ENCODE peak calls at places on chromosomes 3 and 15, in five cellular contexts. O is HepG2, V is osteoblast, M is GM23338, E is spleen. X is an unnamed sample.
A peak's percentile ranks its signal among the peaks of the same experiment; 100 is the strongest.

GRCh38 chr3:188734395-188734794 is 437.4 kb upstream of the TPRG1 start:
- DNase-seq in O (no peak), V (no peak), M (no peak), E (no peak), X (peak; percentile 46)

GRCh38 chr15:40936709-40937666 is 7.8 kb downstream of the DLL4 start:
- DNase-seq in O (peak; percentile 50), V (peak; percentile 95), M (no peak), E (no peak), X (peak; percentile 87)

GRCh38 chr3:33931512-33931911 is 133.1 kb downstream of the PDCD6IP start:
- DNase-seq in O (no peak), V (no peak), M (no peak), E (no peak), X (no peak)

GRCh38 chr3:42302924-42303634 is 37.1 kb upstream of the CCK start:
- DNase-seq in O (no peak), V (no peak), M (no peak), E (no peak), X (no peak)

GRCh38 chr15:34436956-34437442 is 609 bp downstream of the GOLGA8A start:
- DNase-seq in O (peak; percentile 3), V (peak; percentile 89), M (peak; percentile 63), E (peak; percentile 89), X (peak; percentile 56)

GRCh38 chr15:77497942-77498361 is 77.3 kb downstream of the HMG20A start:
- DNase-seq in O (no peak), V (peak; percentile 22), M (no peak), E (no peak), X (peak; percentile 19)

GRCh38 chr3:60294181-60294580 is 957.1 kb downstream of the FHIT start:
- DNase-seq in O (no peak), V (no peak), M (no peak), E (no peak), X (no peak)

GRCh38 chr3:73624363-73625123 is at the start of gene PDZRN3:
- DNase-seq in O (no peak), V (peak; percentile 95), M (peak; percentile 74), E (no peak), X (peak; percentile 11)

GRCh38 chr15:101255615-101256350 is 3.9 kb upstream of the CHSY1 start:
- DNase-seq in O (peak; percentile 45), V (no peak), M (no peak), E (no peak), X (no peak)

GRCh38 chr3:115616461-115616860 is 6.8 kb upstream of the GAP43 start:
- DNase-seq in O (no peak), V (no peak), M (no peak), E (no peak), X (no peak)

GRCh38 chr3:128867200-128868125 is 12.0 kb upstream of the ACAD9 start:
- DNase-seq in O (no peak), V (no peak), M (no peak), E (peak; percentile 9), X (no peak)

GRCh38 chr3:128859573-128860154 is 19.8 kb upstream of the ACAD9 start:
- DNase-seq in O (no peak), V (peak; percentile 58), M (no peak), E (no peak), X (no peak)

GRCh38 chr3:128861491-128861890 is 17.9 kb upstream of the ACAD9 start:
- DNase-seq in O (no peak), V (no peak), M (no peak), E (no peak), X (no peak)

GRCh38 chr3:128864351-128864811 is 15.0 kb upstream of the ACAD9 start:
- DNase-seq in O (no peak), V (no peak), M (no peak), E (peak; percentile 54), X (no peak)

GRCh38 chr3:128863560-128863959 is 15.9 kb upstream of the ACAD9 start:
- DNase-seq in O (no peak), V (no peak), M (peak; percentile 34), E (peak; percentile 36), X (no peak)
- TF ChIP-seq CTCF in O (peak; percentile 37), V (peak; percentile 27), M (peak; percentile 72), E (no peak), X (peak; percentile 48)

DNA sequence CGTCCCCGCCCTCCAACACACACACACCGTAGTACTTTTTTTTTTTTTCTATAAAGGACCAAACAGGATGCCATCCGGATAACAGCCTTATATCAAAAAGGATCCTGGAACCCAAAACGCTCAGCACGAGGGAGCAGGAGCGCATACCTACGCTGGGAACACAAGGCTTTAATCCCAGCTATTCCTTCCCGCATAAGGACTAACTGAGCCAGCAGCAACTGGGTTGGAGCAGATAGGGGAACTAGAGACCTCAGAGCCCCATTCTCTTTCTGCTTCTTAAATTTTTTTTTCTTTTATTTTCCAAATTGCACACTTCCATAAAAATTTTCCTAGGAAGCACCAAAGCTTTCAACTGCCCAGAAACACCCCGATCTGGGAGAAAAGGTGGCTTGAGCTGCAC is 1.3 kb downstream of the TRANK1 start:
- DNase-seq in O (no peak), V (no peak), M (peak; percentile 47), E (no peak), X (no peak)
- H3K4me3 ChIP-seq in O (no peak overlapping the region), V (peak overlapping the region; percentile 81), M (peak overlapping the region; percentile 70), E (peak overlapping the region; percentile 69), X (peak overlapping the region; percentile 58)

DNA sequence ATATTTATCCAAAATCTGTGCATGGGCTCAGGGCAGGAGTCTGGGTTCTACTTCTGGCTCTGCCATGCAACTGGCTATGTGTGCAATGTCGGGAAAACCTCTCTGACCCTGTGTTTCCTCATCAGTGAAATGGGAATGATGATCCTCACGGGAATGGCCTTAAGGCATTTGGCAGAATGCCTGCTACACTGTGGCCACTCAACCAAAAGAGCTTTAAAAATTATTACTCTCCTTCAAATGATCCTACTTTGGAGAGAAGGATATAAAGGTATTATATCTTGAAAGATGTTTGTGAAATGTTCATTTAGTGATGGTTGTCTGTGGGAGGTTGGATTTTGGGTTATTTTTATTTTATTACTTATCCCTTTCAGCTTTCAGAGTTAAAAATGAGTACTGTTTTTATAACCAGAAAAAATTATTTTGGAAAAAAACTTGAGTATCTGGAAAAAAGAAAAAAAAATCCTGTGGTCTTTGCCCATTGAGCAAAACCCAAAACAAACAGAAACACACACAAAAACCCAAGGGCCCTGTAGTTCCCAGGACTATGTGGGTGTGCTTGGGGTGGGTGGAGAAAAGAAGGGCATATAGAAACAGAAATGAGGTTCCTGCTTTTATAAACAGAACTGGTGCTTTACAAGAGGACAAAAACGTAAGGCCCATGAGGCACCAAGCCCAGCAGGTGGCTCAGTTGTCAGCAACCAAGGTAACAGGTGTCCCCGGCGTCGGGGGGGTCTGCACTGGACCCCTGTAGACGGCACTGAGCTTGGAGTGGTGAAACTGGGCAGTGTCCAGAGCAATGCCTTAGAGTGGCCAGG is 22.0 kb downstream of the RGMA start:
- DNase-seq in O (no peak), V (no peak), M (no peak), E (no peak), X (no peak)
- H3K27ac ChIP-seq in O (no peak overlapping the region), V (no peak overlapping the region), M (no peak overlapping the region), E (no peak overlapping the region), X (no peak overlapping the region)

GRCh38 chr3:17798000-17798399 is 55.6 kb upstream of the TBC1D5 start:
- DNase-seq in O (peak; percentile 13), V (no peak), M (peak; percentile 65), E (no peak), X (no peak)
- TF ChIP-seq CTCF in O (no peak), V (no peak), M (peak; percentile 69), E (no peak), X (no peak)

DNA sequence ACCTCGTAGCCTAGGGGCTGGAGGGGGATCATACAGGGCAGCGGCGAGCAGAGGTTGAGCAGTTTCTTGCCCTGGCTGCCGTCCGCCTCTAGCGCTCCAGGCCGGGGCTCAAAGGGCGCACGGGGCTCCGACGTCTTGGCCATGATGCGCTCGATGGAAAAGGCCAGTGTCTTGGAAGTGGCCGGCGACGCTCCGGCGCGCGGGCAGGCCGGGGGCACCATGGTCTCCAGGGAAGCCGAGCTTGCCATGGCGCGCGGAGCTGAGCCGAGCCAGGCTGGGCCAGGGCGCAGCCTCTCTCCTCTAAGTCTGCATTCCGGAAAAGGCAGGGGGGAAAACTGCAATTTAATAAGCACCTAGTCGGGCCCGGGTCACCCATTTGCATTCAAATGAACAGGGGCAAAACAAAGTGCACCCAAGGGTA is 719 bp downstream of the FEZF2 start:
- DNase-seq in O (no peak), V (no peak), M (no peak), E (no peak), X (no peak)
- H3K4me3 ChIP-seq in O (no peak overlapping the region), V (no peak overlapping the region), M (peak overlapping the region; percentile 63), E (no peak overlapping the region), X (no peak overlapping the region)

X was measured in A673.